ENCODE peak calls at places on chromosome 7, in five cellular contexts. One of them, this sample, is unnamed.

GRCh38 chr7:149010451-149010850 is 17.9 kb downstream of the PDIA4 start:
- DNase-seq in Caco-2: no peak
- DNase-seq in adrenal gland: no peak
- DNase-seq in body of pancreas: no peak
- DNase-seq in endothelial cell: no peak
- DNase-seq in this sample: no peak

GRCh38 chr7:74405899-74406512 is 47.7 kb upstream of the GTF2IRD1 start:
- DNase-seq in Caco-2: no peak
- DNase-seq in adrenal gland: no peak
- DNase-seq in body of pancreas: no peak
- DNase-seq in endothelial cell: no peak
- DNase-seq in this sample: no peak

GRCh38 chr7:99624487-99624886 is 7.7 kb downstream of the ZSCAN25 start:
- DNase-seq in Caco-2: no peak
- DNase-seq in adrenal gland: no peak
- DNase-seq in body of pancreas: no peak
- DNase-seq in endothelial cell: no peak
- DNase-seq in this sample: no peak

GRCh38 chr7:1758417-1758858 is 88.4 kb downstream of the ELFN1 start:
- DNase-seq in Caco-2: no peak
- DNase-seq in adrenal gland: no peak
- DNase-seq in body of pancreas: peak
- DNase-seq in endothelial cell: no peak
- DNase-seq in this sample: no peak

GRCh38 chr7:1909476-1909875 is 239.4 kb downstream of the ELFN1 start:
- DNase-seq in Caco-2: no peak
- DNase-seq in adrenal gland: no peak
- DNase-seq in body of pancreas: no peak
- DNase-seq in endothelial cell: no peak
- DNase-seq in this sample: no peak

GRCh38 chr7:127708788-127709187 is 56.8 kb downstream of the SND1 start:
- DNase-seq in Caco-2: peak
- DNase-seq in adrenal gland: peak
- DNase-seq in body of pancreas: peak
- DNase-seq in endothelial cell: peak
- DNase-seq in this sample: peak

GRCh38 chr7:91046322-91047088 is 217.7 kb upstream of the FZD1 start:
- DNase-seq in Caco-2: no peak
- DNase-seq in adrenal gland: no peak
- DNase-seq in body of pancreas: no peak
- DNase-seq in endothelial cell: no peak
- DNase-seq in this sample: no peak

GRCh38 chr7:2309889-2310331 is 4.3 kb downstream of the SNX8 start:
- DNase-seq in Caco-2: peak
- DNase-seq in adrenal gland: no peak
- DNase-seq in body of pancreas: no peak
- DNase-seq in endothelial cell: no peak
- DNase-seq in this sample: peak

GRCh38 chr7:23622469-23622868 is 25.3 kb downstream of the CCDC126 start:
- DNase-seq in Caco-2: no peak
- DNase-seq in adrenal gland: no peak
- DNase-seq in body of pancreas: no peak
- DNase-seq in endothelial cell: no peak
- DNase-seq in this sample: no peak

GRCh38 chr7:101939136-101939695 is 121.8 kb downstream of the CUX1 start:
- DNase-seq in Caco-2: no peak
- DNase-seq in adrenal gland: no peak
- DNase-seq in body of pancreas: no peak
- DNase-seq in endothelial cell: no peak
- DNase-seq in this sample: no peak

GRCh38 chr7:149832332-149833041 is 5.7 kb upstream of the ZNF862 start:
- DNase-seq in Caco-2: no peak
- DNase-seq in adrenal gland: no peak
- DNase-seq in body of pancreas: no peak
- DNase-seq in endothelial cell: no peak
- DNase-seq in this sample: no peak

GRCh38 chr7:143503261-143503660 is 25.6 kb downstream of the TAS2R41 start:
- DNase-seq in Caco-2: no peak
- DNase-seq in adrenal gland: no peak
- DNase-seq in body of pancreas: no peak
- DNase-seq in endothelial cell: no peak
- DNase-seq in this sample: no peak

GRCh38 chr7:6365451-6365850 is 82.3 kb downstream of the DAGLB start:
- DNase-seq in Caco-2: no peak
- DNase-seq in adrenal gland: no peak
- DNase-seq in body of pancreas: no peak
- DNase-seq in endothelial cell: no peak
- DNase-seq in this sample: no peak

GRCh38 chr7:33418251-33418701 is 288.9 kb downstream of the BBS9 start:
- DNase-seq in Caco-2: no peak
- DNase-seq in adrenal gland: no peak
- DNase-seq in body of pancreas: no peak
- DNase-seq in endothelial cell: no peak
- DNase-seq in this sample: peak

GRCh38 chr7:122155566-122155965 is 11.5 kb upstream of the AASS start:
- DNase-seq in Caco-2: no peak
- DNase-seq in adrenal gland: no peak
- DNase-seq in body of pancreas: no peak
- DNase-seq in endothelial cell: no peak
- DNase-seq in this sample: no peak

GRCh38 chr7:50647286-50647980 is 82.2 kb upstream of the DDC start:
- DNase-seq in Caco-2: no peak
- DNase-seq in adrenal gland: no peak
- DNase-seq in body of pancreas: no peak
- DNase-seq in endothelial cell: no peak
- DNase-seq in this sample: no peak

GRCh38 chr7:2729893-2730716 is 42.1 kb downstream of the AMZ1 start:
- DNase-seq in Caco-2: peak
- DNase-seq in adrenal gland: no peak
- DNase-seq in body of pancreas: no peak
- DNase-seq in endothelial cell: no peak
- DNase-seq in this sample: no peak

GRCh38 chr7:16318989-16319915 is 102.1 kb downstream of the CRPPA start:
- DNase-seq in Caco-2: no peak
- DNase-seq in adrenal gland: no peak
- DNase-seq in body of pancreas: no peak
- DNase-seq in endothelial cell: no peak
- DNase-seq in this sample: no peak

GRCh38 chr7:3002631-3003030 is 41.0 kb downstream of the CARD11 start:
- DNase-seq in Caco-2: no peak
- DNase-seq in adrenal gland: no peak
- DNase-seq in body of pancreas: no peak
- DNase-seq in endothelial cell: no peak
- DNase-seq in this sample: no peak

GRCh38 chr7:43292384-43292783 is 179.9 kb downstream of the HECW1 start:
- DNase-seq in Caco-2: no peak
- DNase-seq in adrenal gland: no peak
- DNase-seq in body of pancreas: no peak
- DNase-seq in endothelial cell: no peak
- DNase-seq in this sample: no peak

GRCh38 chr7:107201795-107202450 is 33.1 kb downstream of the HBP1 start:
- DNase-seq in Caco-2: peak
- DNase-seq in adrenal gland: peak
- DNase-seq in body of pancreas: peak
- DNase-seq in endothelial cell: peak
- DNase-seq in this sample: peak

GRCh38 chr7:25669954-25670841 is 441.9 kb upstream of the NPVF start:
- DNase-seq in Caco-2: no peak
- DNase-seq in adrenal gland: no peak
- DNase-seq in body of pancreas: peak
- DNase-seq in endothelial cell: no peak
- DNase-seq in this sample: no peak

GRCh38 chr7:91034459-91035368 is 229.5 kb upstream of the FZD1 start:
- DNase-seq in Caco-2: no peak
- DNase-seq in adrenal gland: peak
- DNase-seq in body of pancreas: peak
- DNase-seq in endothelial cell: peak
- DNase-seq in this sample: peak

GRCh38 chr7:108380527-108380926 is 75.7 kb downstream of the NRCAM start:
- DNase-seq in Caco-2: no peak
- DNase-seq in adrenal gland: no peak
- DNase-seq in body of pancreas: no peak
- DNase-seq in endothelial cell: no peak
- DNase-seq in this sample: no peak

GRCh38 chr7:108382932-108383331 is 73.3 kb downstream of the NRCAM start:
- DNase-seq in Caco-2: no peak
- DNase-seq in adrenal gland: no peak
- DNase-seq in body of pancreas: no peak
- DNase-seq in endothelial cell: no peak
- DNase-seq in this sample: no peak

GRCh38 chr7:108385834-108386422 is 70.3 kb downstream of the NRCAM start:
- DNase-seq in Caco-2: no peak
- DNase-seq in adrenal gland: no peak
- DNase-seq in body of pancreas: no peak
- DNase-seq in endothelial cell: no peak
- DNase-seq in this sample: no peak

DNA sequence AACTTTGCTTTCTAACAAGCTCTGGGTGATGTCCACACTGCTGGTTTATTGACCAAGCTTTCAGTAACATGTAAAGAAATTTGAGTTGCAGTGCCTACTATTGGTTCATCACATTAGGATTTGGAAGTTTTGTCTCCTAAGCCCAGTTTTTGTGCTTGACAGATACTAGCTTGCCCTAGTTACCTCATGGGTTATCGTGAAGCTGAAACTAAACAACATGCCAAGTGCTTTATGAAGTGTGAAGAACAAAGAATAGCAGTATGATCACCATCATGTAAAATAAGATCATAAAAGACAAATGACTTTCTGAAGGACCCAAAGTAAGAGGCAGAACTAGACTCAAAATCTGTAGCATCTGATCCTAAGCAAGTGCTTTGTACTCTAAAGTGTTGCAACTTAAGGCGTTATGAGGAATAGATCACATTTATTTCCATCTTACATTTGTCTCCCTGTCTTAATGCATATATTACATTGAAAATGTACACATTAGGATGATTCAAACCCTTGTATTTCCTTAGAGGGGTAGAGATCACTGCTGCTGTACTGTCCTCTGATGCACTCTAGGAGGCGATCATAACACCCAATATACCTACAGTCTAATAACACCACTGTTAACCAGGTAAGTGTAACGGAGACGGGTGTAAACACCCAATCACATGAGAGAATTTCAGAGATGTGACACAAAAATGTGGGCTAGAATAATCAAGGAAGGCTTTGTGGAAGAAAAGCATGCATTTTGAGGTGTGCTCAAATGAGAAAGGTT is 71.3 kb downstream of the NRCAM start:
- DNase-seq in Caco-2: no peak
- DNase-seq in adrenal gland: no peak
- DNase-seq in body of pancreas: no peak
- DNase-seq in endothelial cell: no peak
- DNase-seq in this sample: no peak
- TF ChIP-seq CTCF in Caco-2: peak
- TF ChIP-seq CTCF in adrenal gland: no peak
- TF ChIP-seq CTCF in body of pancreas: peak
- TF ChIP-seq CTCF in endothelial cell: peak
- TF ChIP-seq CTCF in this sample: peak

DNA sequence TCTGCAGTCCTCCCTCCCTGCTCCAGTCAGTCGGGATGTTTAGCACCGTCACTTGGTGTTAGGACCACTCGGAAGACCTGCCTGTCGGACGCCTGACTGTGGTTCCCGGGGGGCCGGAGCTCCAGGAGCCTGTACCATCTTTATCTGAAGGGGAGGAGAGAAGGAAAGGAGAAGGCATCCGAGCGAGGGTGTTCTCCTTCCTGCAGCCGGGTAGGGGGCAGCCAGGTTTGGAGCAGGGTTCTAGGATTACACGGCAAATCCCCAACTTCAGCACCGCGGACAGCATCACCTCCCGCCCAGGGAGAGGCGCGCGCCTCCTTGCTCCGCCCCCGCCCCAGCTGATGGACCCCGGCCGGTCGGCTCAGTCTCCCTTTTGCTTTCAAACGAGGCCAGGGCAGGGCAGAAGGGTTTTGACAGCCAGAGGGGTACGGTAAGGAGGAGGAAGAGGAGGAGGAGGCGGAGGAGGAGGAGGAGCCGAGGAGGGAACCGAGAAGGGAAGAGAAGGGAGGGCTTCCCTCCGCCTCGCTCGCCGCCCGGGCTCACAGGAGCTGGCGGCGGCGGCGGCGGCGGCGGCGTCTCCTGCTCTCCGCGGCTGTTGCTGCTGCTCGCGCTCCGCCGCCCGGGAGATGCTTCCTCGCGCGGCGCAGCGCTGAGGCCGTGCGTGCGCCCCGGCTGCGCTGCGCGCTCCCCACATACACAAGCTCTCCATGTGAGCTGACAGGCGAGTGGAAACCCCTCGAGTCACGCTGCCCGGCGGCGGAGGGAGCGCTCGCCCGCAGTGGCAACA is 743 bp upstream of the CNTNAP2 start:
- DNase-seq in Caco-2: peak
- DNase-seq in adrenal gland: peak
- DNase-seq in body of pancreas: peak
- DNase-seq in endothelial cell: peak
- DNase-seq in this sample: peak
- TF ChIP-seq CTCF in Caco-2: no peak
- TF ChIP-seq CTCF in adrenal gland: no peak
- TF ChIP-seq CTCF in body of pancreas: no peak
- TF ChIP-seq CTCF in endothelial cell: no peak
- TF ChIP-seq CTCF in this sample: no peak

DNA sequence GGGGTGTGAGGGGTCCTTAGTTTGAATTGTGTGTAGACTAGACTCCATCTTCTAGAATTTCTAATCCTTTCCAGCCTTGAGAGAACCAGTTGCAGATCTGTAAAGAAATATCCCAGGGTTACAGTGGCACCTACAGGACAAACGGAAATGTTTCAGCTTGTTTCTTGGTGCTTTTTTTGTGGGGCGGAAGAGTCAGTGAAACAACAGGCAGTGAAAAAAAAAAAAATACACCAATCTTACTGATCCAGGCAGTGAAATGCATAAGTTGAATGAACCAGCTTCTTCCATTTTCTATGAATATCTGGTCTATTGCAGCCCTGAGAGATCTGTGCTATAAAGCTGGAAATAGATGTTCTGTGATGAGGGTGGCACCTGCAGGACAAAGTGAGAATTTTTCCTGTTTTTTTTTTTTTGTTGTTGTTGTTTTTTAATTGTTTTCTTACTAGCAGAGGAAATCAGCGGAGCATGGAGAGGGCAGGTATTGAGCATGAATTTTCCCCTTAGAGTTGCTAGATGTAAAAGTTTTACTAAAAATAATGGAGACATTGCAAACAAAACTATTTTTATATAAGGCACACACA is 81.9 kb upstream of the DYNC1I1 start:
- DNase-seq in Caco-2: no peak
- DNase-seq in adrenal gland: peak
- DNase-seq in body of pancreas: peak
- DNase-seq in endothelial cell: peak
- DNase-seq in this sample: peak
- TF ChIP-seq CTCF in Caco-2: peak
- TF ChIP-seq CTCF in adrenal gland: peak
- TF ChIP-seq CTCF in body of pancreas: peak
- TF ChIP-seq CTCF in endothelial cell: peak
- TF ChIP-seq CTCF in this sample: peak

GRCh38 chr7:45865594-45866410 is 7.1 kb downstream of the CCDC201 start:
- DNase-seq in Caco-2: no peak
- DNase-seq in adrenal gland: no peak
- DNase-seq in body of pancreas: no peak
- DNase-seq in endothelial cell: no peak
- DNase-seq in this sample: no peak

GRCh38 chr7:45869426-45869825 is 3.5 kb downstream of the CCDC201 start:
- DNase-seq in Caco-2: no peak
- DNase-seq in adrenal gland: no peak
- DNase-seq in body of pancreas: no peak
- DNase-seq in endothelial cell: no peak
- DNase-seq in this sample: no peak

GRCh38 chr7:45867471-45867870 is 5.4 kb downstream of the CCDC201 start:
- DNase-seq in Caco-2: no peak
- DNase-seq in adrenal gland: no peak
- DNase-seq in body of pancreas: no peak
- DNase-seq in endothelial cell: no peak
- DNase-seq in this sample: no peak

GRCh38 chr7:45863715-45864114 is 9.2 kb downstream of the CCDC201 start:
- DNase-seq in Caco-2: no peak
- DNase-seq in adrenal gland: no peak
- DNase-seq in body of pancreas: no peak
- DNase-seq in endothelial cell: peak
- DNase-seq in this sample: no peak
- TF ChIP-seq CTCF in Caco-2: peak
- TF ChIP-seq CTCF in adrenal gland: no peak
- TF ChIP-seq CTCF in body of pancreas: no peak
- TF ChIP-seq CTCF in endothelial cell: no peak
- TF ChIP-seq CTCF in this sample: no peak

This sample was measured in nephron progenitor cell.